ENCODE peak calls at places on chromosomes 11 and 22, in five cellular contexts. P, G, M, W and J are unnamed samples.

GRCh38 chr11:2741377-2742131 is 41.8 kb upstream of the KCNQ1OT1 start:
- DNase-seq in P (no peak), G (no peak), M (peak; percentile 61), W (peak; percentile 20), J (peak; percentile 17)

GRCh38 chr11:134482865-134483264 is 70.8 kb upstream of the B3GAT1 start:
- DNase-seq in P (no peak), G (no peak), M (no peak), W (no peak), J (no peak)

GRCh38 chr11:5550440-5551095 is 2.2 kb upstream of the OR52H1 start:
- DNase-seq in P (no peak), G (no peak), M (peak; percentile 65), W (no peak), J (peak; percentile 78)

GRCh38 chr11:108241370-108242037 is 18.6 kb downstream of the ATM start:
- DNase-seq in P (no peak), G (no peak), M (no peak), W (no peak), J (no peak)

GRCh38 chr11:62669420-62670161 is 1.9 kb upstream of the UQCC3 start:
- DNase-seq in P (peak; percentile 81), G (no peak), M (no peak), W (peak; percentile 60), J (no peak)

GRCh38 chr11:112797653-112798293 is 163.4 kb upstream of the NCAM1 start:
- DNase-seq in P (no peak), G (peak; percentile 24), M (peak; percentile 20), W (peak; percentile 10), J (peak; percentile 40)

GRCh38 chr22:31400023-31400397 is 606 bp downstream of the DRG1 start:
- DNase-seq in P (no peak), G (no peak), M (peak; percentile 33), W (no peak), J (peak; percentile 29)

GRCh38 chr22:19879996-19880785 is 25.5 kb upstream of the GNB1L start:
- DNase-seq in P (no peak), G (no peak), M (no peak), W (no peak), J (no peak)

GRCh38 chr11:2154195-2154585 is 6.8 kb downstream of the INS start:
- DNase-seq in P (no peak), G (no peak), M (no peak), W (no peak), J (no peak)

GRCh38 chr22:18005201-18005926 is 19.0 kb downstream of the MICAL3 start:
- DNase-seq in P (no peak), G (no peak), M (no peak), W (no peak), J (no peak)

GRCh38 chr11:102458531-102458930 is 6.0 kb upstream of the TMEM123 start:
- DNase-seq in P (no peak), G (no peak), M (no peak), W (no peak), J (peak; percentile 53)

GRCh38 chr11:114257621-114258558 is 38.3 kb upstream of the NNMT start:
- DNase-seq in P (no peak), G (no peak), M (no peak), W (no peak), J (no peak)

GRCh38 chr11:64349404-64349803 is 9.4 kb downstream of the CCDC88B start:
- DNase-seq in P (no peak), G (no peak), M (no peak), W (no peak), J (no peak)

GRCh38 chr11:40445391-40445790 is 1014.1 kb downstream of the LRRC4C start:
- DNase-seq in P (no peak), G (no peak), M (peak; percentile 21), W (no peak), J (no peak)

GRCh38 chr11:32478277-32478731 is 43.0 kb upstream of the WT1 start:
- DNase-seq in P (no peak), G (no peak), M (no peak), W (no peak), J (no peak)

GRCh38 chr22:28903719-28904118 is 20.3 kb downstream of the ZNRF3 start:
- DNase-seq in P (no peak), G (no peak), M (no peak), W (no peak), J (no peak)

GRCh38 chr11:82505384-82505783 is 228.3 kb downstream of the FAM181B start:
- DNase-seq in P (no peak), G (no peak), M (no peak), W (no peak), J (no peak)

DNA sequence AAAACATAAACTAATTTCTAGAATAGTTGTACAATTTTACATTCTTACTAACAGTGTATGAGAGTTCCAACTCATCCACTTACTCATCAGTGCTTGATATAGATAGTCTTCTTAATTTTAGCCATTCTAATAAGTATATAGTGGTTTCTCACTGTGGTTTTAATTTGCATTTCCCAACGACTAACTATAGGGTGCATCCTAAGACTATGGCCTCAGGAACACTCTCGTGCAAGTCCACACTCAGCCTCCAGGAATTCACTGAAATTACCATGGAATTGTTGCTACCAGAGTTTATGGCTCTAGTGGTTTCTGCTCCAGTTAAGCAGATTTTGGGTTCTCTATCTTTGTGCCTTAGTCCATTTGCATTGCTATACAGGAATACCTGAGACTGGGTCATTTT is 60.1 kb upstream of the GUCY1A2 start:
- DNase-seq in P (no peak), G (no peak), M (no peak), W (no peak), J (peak; percentile 6)
- TF ChIP-seq CTCF in P (no peak), G (no peak), M (no peak), W (no peak), J (no peak)

GRCh38 chr11:79412761-79413160 is 28.1 kb downstream of the TENM4 start:
- DNase-seq in P (no peak), G (no peak), M (no peak), W (no peak), J (peak; percentile 87)

GRCh38 chr11:79415912-79416311 is 24.9 kb downstream of the TENM4 start:
- DNase-seq in P (no peak), G (no peak), M (no peak), W (no peak), J (no peak)

GRCh38 chr11:79413258-79413657 is 27.6 kb downstream of the TENM4 start:
- DNase-seq in P (peak; percentile 63), G (no peak), M (peak; percentile 98), W (peak; percentile 53), J (peak; percentile 72)

GRCh38 chr11:79415411-79415810 is 25.4 kb downstream of the TENM4 start:
- DNase-seq in P (no peak), G (no peak), M (no peak), W (no peak), J (peak; percentile 33)

DNA sequence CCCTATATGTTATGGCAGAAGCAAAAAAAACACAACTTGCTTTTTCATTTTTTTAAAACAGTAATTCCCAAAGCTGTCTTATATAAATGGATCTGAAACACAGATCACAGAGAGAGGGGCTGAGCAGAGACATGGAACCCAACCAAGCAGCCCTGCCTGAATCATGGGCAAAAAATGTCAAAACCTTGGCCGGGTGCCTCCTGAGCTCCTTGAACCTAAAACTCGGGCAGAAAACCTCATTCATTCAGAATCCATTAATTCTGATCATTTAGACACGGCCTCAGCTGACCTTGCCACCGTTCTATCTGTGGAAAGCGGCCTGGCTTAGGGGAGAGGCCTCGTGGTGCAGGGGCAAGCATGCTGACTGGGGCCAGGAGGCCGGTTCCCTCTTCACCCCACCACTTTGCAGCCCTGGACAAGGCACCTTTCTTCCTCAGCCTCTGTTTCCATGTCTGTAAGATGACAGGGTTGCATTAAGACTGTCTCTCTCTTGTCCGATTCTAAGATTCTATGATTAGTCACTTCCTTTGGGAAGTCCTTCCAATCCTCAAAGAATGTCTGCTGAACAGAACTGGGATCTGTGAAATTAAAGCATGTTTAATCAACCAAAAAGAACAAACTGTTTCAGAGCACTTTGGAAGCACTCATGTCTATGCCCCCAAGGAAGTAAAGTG is 26.0 kb downstream of the TENM4 start:
- DNase-seq in P (no peak), G (no peak), M (peak; percentile 85), W (no peak), J (peak; percentile 67)
- H3K4me3 ChIP-seq in P (no peak overlapping the region), G (no peak overlapping the region), M (peak overlapping the region; percentile 29), W (no peak overlapping the region), J (no peak overlapping the region)

GRCh38 chr11:36726420-36726819 is 128.4 kb upstream of the RAG2 start:
- DNase-seq in P (no peak), G (no peak), M (no peak), W (no peak), J (no peak)
- TF ChIP-seq CTCF in P (no peak), G (no peak), M (no peak), W (no peak), J (no peak)

DNA sequence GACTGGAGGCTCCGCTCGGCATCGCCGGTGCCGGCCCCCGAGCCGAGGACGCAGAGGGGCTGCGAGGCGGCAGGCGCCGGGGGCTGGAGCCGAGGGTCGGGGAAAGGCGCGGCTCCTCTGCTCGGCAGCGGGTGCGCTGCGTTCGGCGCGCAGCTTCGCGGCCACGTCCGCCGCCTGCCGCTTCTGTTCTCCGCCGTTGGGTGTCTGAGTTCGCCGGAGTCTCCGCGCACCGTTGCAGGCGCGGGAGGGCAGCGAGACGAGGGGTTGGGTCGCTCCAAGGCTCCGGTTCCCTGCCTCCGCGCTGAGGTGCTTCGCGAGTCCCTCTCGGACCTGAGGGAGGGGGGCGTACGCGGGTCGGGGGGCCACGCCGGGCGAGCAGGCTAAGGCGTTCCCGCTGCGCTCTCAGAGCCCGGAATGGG is 350 bp downstream of the MN1 start:
- DNase-seq in P (no peak), G (peak; percentile 24), M (no peak), W (no peak), J (peak; percentile 60)
- H3K4me3 ChIP-seq in P (peak overlapping the region; percentile 77), G (peak overlapping the region; percentile 80), M (peak overlapping the region; percentile 81), W (peak overlapping the region; percentile 13), J (peak overlapping the region; percentile 68)

DNA sequence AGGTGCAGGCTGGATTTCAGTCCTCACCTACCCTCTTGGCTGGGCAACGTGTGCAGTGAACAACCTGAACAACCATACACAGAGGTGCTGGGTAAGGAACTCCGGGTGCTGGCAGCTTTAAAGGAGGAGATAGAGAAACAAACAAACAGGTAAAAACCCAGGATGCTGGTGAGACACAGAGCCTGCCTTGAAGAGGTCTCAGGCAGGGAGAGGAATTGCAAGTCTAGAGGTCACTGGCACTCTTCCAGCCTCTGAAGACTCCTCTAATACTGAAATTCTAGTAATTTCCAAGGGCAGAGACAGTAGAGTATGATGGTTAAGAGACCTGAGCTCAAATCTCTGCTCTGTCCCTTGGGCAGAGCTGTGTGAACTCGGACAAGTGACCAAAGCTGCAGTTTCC is 192.5 kb downstream of the CEP164 start:
- DNase-seq in P (no peak), G (no peak), M (peak; percentile 6), W (no peak), J (no peak)
- TF ChIP-seq CTCF in P (no peak), G (no peak), M (peak; percentile 1), W (no peak), J (no peak)

GRCh38 chr11:122671270-122671906 is 15.9 kb downstream of the UBASH3B start:
- DNase-seq in P (no peak), G (no peak), M (peak; percentile 74), W (no peak), J (no peak)
- H3K4me3 ChIP-seq in P (no peak overlapping the region), G (no peak overlapping the region), M (no peak overlapping the region), W (no peak overlapping the region), J (no peak overlapping the region)

DNA sequence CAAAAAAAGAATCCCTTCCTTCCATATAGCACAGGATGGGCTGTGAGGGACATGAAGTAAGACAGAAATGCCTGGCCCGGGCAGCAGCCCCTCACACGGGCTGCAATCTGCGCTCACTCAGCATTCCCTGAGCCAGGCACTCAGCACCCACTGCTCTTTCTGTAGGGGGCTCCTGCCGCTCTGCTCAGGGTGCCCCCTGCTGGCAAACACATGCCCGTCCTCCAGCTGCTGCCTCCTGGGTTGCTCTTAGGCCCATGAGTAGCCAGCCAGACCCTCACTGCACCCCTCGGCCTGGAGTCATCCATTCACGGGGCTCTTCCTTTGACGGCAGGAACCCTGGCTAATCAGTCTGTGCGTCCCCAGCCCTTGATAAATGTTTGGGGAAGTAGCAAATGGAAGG is 6.9 kb downstream of the MCAT start:
- DNase-seq in P (no peak), G (peak; percentile 53), M (no peak), W (no peak), J (peak; percentile 48)
- TF ChIP-seq CTCF in P (peak; percentile 65), G (peak; percentile 57), M (peak; percentile 57), W (peak; percentile 31), J (peak; percentile 59)